ENCODE peak calls at places on chromosomes 13 and 19, in four cellular contexts. K, E, H and S are unnamed samples.

GRCh38 chr13:49256841-49257240 is 9.1 kb downstream of the CDADC1 start:
- DNase-seq in K (no peak), H (no peak), E (no peak), S (no peak)

GRCh38 chr13:110001622-110002275 is 215.4 kb upstream of the IRS2 start:
- DNase-seq in H (no peak), K (no peak), E (peak; percentile 44), S (no peak)

GRCh38 chr13:79874396-79875360 is 393.7 kb downstream of the NDFIP2 start:
- DNase-seq in E (peak; percentile 63), K (no peak), H (no peak), S (no peak)

GRCh38 chr19:5530701-5531100 is 37.1 kb downstream of the TINCR start:
- DNase-seq in H (no peak), K (no peak), E (no peak), S (no peak)

GRCh38 chr13:54357284-54357933 is 1328.8 kb downstream of the OLFM4 start:
- DNase-seq in H (no peak), K (no peak), E (no peak), S (no peak)

GRCh38 chr13:105904034-105904742 is 631.3 kb downstream of the EFNB2 start:
- DNase-seq in H (no peak), E (no peak), K (no peak), S (no peak)

GRCh38 chr13:36725936-36726335 is 52.1 kb downstream of the SERTM1 start:
- DNase-seq in H (no peak), E (no peak), K (no peak), S (no peak)

GRCh38 chr13:70630247-70630646 is 522.0 kb upstream of the KLHL1 start:
- DNase-seq in K (no peak), H (no peak), E (no peak), S (no peak)

GRCh38 chr19:23758187-23759074 is at the start of gene ZNF681:
- DNase-seq in E (peak; percentile 73), K (peak; percentile 84), H (peak; percentile 89), S (peak; percentile 91)

GRCh38 chr13:102003848-102004570 is 397.8 kb downstream of the FGF14 start:
- DNase-seq in E (no peak), H (no peak), K (no peak), S (no peak)

GRCh38 chr19:4090351-4091220 is 23.9 kb upstream of the ZBTB7A start:
- DNase-seq in H (no peak), E (no peak), K (no peak), S (no peak)

GRCh38 chr19:7869453-7869909 is 4.7 kb downstream of the PRR36 start:
- DNase-seq in K (peak; percentile 66), E (no peak), H (peak; percentile 76), S (peak; percentile 66)

GRCh38 chr13:77781804-77782203 is 84.3 kb downstream of the SLAIN1 start:
- DNase-seq in H (no peak), E (no peak), K (no peak), S (no peak)

GRCh38 chr13:40438999-40439797 is 227.2 kb downstream of the FOXO1 start:
- DNase-seq in H (no peak), K (no peak), E (no peak), S (no peak)

GRCh38 chr13:28636078-28636477 is 22.9 kb upstream of the POMP start:
- DNase-seq in H (no peak), K (no peak), E (no peak), S (no peak)

GRCh38 chr19:51784922-51785690 is 9.9 kb upstream of the FPR3 start:
- DNase-seq in E (peak; percentile 72), H (peak; percentile 50), K (peak; percentile 29), S (no peak)

GRCh38 chr19:19146000-19146608 is 7.8 kb upstream of the TMEM161A start:
- DNase-seq in E (no peak), K (peak; percentile 83), H (peak; percentile 62), S (peak; percentile 90)

GRCh38 chr13:109145631-109146030 is 516.2 kb downstream of the MYO16 start:
- DNase-seq in E (peak; percentile 61), H (no peak), K (no peak), S (no peak)

GRCh38 chr13:77062097-77062496 is 35.1 kb upstream of the FBXL3 start:
- DNase-seq in H (no peak), K (no peak), E (no peak), S (no peak)

GRCh38 chr13:98372886-98373285 is 195.8 kb upstream of the RNF113B start:
- DNase-seq in E (no peak), K (no peak), H (no peak), S (no peak)

GRCh38 chr19:30670011-30670329 is 297.8 kb downstream of the ZNF536 start:
- DNase-seq in H (no peak), K (no peak), E (no peak), S (no peak)

GRCh38 chr13:97946951-97947588 is 6.4 kb upstream of the IPO5 start:
- DNase-seq in K (no peak), E (peak; percentile 62), H (no peak), S (no peak)

GRCh38 chr19:6378036-6378435 is 2.3 kb upstream of the PSPN start:
- DNase-seq in K (no peak), E (no peak), H (no peak), S (no peak)

GRCh38 chr19:1336079-1336684 is 47.5 kb upstream of the NDUFS7 start:
- DNase-seq in K (no peak), H (no peak), E (no peak), S (no peak)

GRCh38 chr19:16001481-16002312 is 52.9 kb downstream of the OR10H4 start:
- DNase-seq in K (no peak), E (peak; percentile 12), H (peak; percentile 28), S (no peak)

GRCh38 chr19:49560358-49560900 is 19.9 kb downstream of the NOSIP start:
- DNase-seq in E (no peak), H (peak; percentile 81), K (no peak), S (no peak)

GRCh38 chr19:43678512-43678911 is 8.5 kb upstream of the PLAUR start:
- DNase-seq in H (no peak), E (no peak), K (no peak), S (no peak)

GRCh38 chr13:52353116-52353718 is 52.8 kb downstream of the THSD1 start:
- DNase-seq in K (no peak), E (no peak), H (no peak), S (no peak)

GRCh38 chr13:43157796-43158195 is 134.4 kb downstream of the DNAJC15 start:
- DNase-seq in H (no peak), K (no peak), E (no peak), S (no peak)

GRCh38 chr13:23741879-23742510 is 147.2 kb downstream of the MIPEP start:
- DNase-seq in H (no peak), K (no peak), E (no peak), S (peak; percentile 68)

GRCh38 chr13:70339738-70340137 is 231.5 kb upstream of the KLHL1 start:
- DNase-seq in K (no peak), E (no peak), H (no peak), S (peak; percentile 36)

GRCh38 chr19:43575955-43576451 is 402 bp downstream of the PINLYP start:
- DNase-seq in H (no peak), E (peak; percentile 45), K (no peak), S (no peak)

GRCh38 chr13:75415720-75416119 is 66.2 kb downstream of the TBC1D4 start:
- DNase-seq in E (no peak), K (no peak), H (no peak), S (no peak)

GRCh38 chr13:33543631-33544030 is 258.1 kb upstream of the STARD13 start:
- DNase-seq in E (no peak), K (no peak), H (no peak), S (no peak)

GRCh38 chr19:3061214-3062161 is 807 bp downstream of the TLE5 start:
- DNase-seq in K (peak; percentile 78), E (no peak), H (no peak), S (no peak)
- TF ChIP-seq CTCF in K (peak; percentile 17), E (peak; percentile 46), H (no peak), S (no peak)

GRCh38 chr19:50663280-50663790 is 14.1 kb downstream of the C19orf81 start:
- DNase-seq in E (no peak), K (no peak), H (no peak), S (no peak)
- TF ChIP-seq CTCF in E (peak; percentile 35), K (no peak), H (no peak), S (peak; percentile 31)

GRCh38 chr19:33417751-33418150 is 44.2 kb downstream of the CEBPG start:
- DNase-seq in K (no peak), E (no peak), H (no peak), S (no peak)

GRCh38 chr19:33418461-33418860 is 45.0 kb downstream of the CEBPG start:
- DNase-seq in K (no peak), H (no peak), E (no peak), S (peak; percentile 7)

GRCh38 chr19:33413868-33414666 is 40.6 kb downstream of the CEBPG start:
- DNase-seq in K (no peak), E (no peak), H (no peak), S (no peak)

GRCh38 chr19:33414667-33415605 is 41.4 kb downstream of the CEBPG start:
- DNase-seq in K (no peak), H (no peak), E (no peak), S (no peak)

GRCh38 chr19:33416307-33417215 is 43.1 kb downstream of the CEBPG start:
- DNase-seq in H (no peak), K (peak; percentile 57), E (peak; percentile 32), S (peak; percentile 89)
- TF ChIP-seq CTCF in H (no peak), K (peak; percentile 65), E (peak; percentile 86), S (peak; percentile 86)

GRCh38 chr19:53871448-53871847 is 3.8 kb downstream of the MYADM start:
- DNase-seq in K (no peak), E (no peak), H (no peak), S (no peak)

GRCh38 chr19:53870485-53870844 is 2.8 kb downstream of the MYADM start:
- DNase-seq in H (no peak), E (no peak), K (no peak), S (no peak)

GRCh38 chr19:53868091-53868891 is 608 bp downstream of the MYADM start:
- DNase-seq in H (peak; percentile 61), E (no peak), K (peak; percentile 61), S (peak; percentile 40)

GRCh38 chr19:53867225-53868090 is at the start of gene MYADM:
- DNase-seq in K (peak; percentile 99), E (peak; percentile 91), H (peak; percentile 96), S (peak; percentile 99)

DNA sequence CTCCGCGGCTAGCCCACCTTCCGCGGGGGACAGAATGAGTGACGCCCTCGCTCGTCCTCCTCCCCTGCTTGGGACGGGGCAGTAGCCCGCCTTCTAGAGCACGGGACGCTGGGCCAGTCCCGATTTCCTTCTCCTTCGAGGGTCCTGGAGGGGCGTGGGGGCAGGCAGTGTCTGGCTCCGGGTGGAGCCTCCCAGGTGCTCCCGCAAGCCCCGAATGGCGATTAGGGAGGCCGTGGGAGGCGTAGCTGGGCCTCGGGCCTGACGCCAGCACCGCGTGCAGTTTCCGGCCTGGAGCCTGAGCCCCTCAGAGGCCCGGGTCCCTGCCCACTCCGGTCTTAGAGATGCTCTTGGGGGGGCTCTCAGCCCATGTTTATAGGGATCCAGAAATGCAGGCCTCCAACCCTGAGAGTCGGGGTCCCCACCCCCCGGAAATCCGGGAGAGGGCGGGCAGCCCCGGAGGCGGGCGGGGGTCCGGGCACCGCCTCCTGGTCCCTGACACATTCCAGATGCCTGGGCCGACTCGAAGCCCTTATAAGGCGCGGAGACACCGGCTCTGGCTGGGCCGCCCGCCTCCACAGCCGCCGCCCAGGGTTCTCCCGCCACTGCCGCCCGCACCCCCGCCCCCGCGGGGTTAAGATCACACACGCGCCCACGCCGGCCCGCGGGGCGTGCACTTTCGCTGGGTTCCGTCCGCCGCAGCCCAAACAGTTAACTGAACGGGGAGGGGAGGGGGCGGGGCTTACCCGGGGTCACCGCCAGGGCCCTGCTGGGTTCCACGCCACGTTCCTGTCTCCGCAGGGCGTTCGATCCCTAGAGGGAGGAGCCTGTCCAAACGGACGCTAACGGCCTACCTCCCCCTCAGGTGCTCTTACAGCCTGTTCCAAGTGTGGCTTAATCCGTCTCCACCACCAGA is 1.5 kb downstream of the MYADM start:
- DNase-seq in E (peak; percentile 44), K (peak; percentile 92), H (peak; percentile 84), S (peak; percentile 83)
- TF ChIP-seq CTCF in E (peak; percentile 21), K (peak; percentile 43), H (peak; percentile 35), S (no peak)